ENCODE peak calls at places on chromosomes 6 and 20, in six cellular contexts. One of them, this sample, is unnamed.

GRCh38 chr6:34333858-34334257 is 58.6 kb downstream of the NUDT3 start:
- DNase-seq in SJSA1: no peak
- DNase-seq in effector CD4-positive, alpha-beta T cell: no peak
- DNase-seq in PC-3: no peak
- DNase-seq in fibroblast of mammary gland: no peak
- DNase-seq in T-helper 9 cell: no peak
- DNase-seq in this sample: no peak

GRCh38 chr6:49937017-49937416 is 26.9 kb downstream of the DEFB114 start:
- DNase-seq in effector CD4-positive, alpha-beta T cell: no peak
- DNase-seq in fibroblast of mammary gland: no peak
- DNase-seq in PC-3: no peak
- DNase-seq in T-helper 9 cell: no peak
- DNase-seq in SJSA1: no peak
- DNase-seq in this sample: no peak

GRCh38 chr6:79079425-79080130 is 1.5 kb upstream of the PHIP start:
- DNase-seq in effector CD4-positive, alpha-beta T cell: no peak
- DNase-seq in fibroblast of mammary gland: peak
- DNase-seq in PC-3: peak
- DNase-seq in SJSA1: no peak
- DNase-seq in T-helper 9 cell: no peak
- DNase-seq in this sample: no peak

GRCh38 chr6:48471326-48471725 is 360.3 kb upstream of the PTCHD4 start:
- DNase-seq in SJSA1: no peak
- DNase-seq in PC-3: no peak
- DNase-seq in fibroblast of mammary gland: no peak
- DNase-seq in T-helper 9 cell: no peak
- DNase-seq in effector CD4-positive, alpha-beta T cell: no peak
- DNase-seq in this sample: no peak

GRCh38 chr6:53662457-53662856 is 3.1 kb downstream of the KLHL31 start:
- DNase-seq in PC-3: no peak
- DNase-seq in effector CD4-positive, alpha-beta T cell: no peak
- DNase-seq in SJSA1: no peak
- DNase-seq in T-helper 9 cell: no peak
- DNase-seq in fibroblast of mammary gland: no peak
- DNase-seq in this sample: no peak

GRCh38 chr6:56851541-56852248 is 103.2 kb upstream of the BEND6 start:
- DNase-seq in T-helper 9 cell: no peak
- DNase-seq in PC-3: peak
- DNase-seq in SJSA1: peak
- DNase-seq in fibroblast of mammary gland: peak
- DNase-seq in effector CD4-positive, alpha-beta T cell: no peak
- DNase-seq in this sample: peak

GRCh38 chr6:125307150-125307838 is 5.5 kb upstream of the HDDC2 start:
- DNase-seq in T-helper 9 cell: no peak
- DNase-seq in PC-3: peak
- DNase-seq in effector CD4-positive, alpha-beta T cell: no peak
- DNase-seq in SJSA1: no peak
- DNase-seq in fibroblast of mammary gland: peak
- DNase-seq in this sample: peak

GRCh38 chr6:46215213-46215612 is 44.4 kb upstream of the ENPP5 start:
- DNase-seq in T-helper 9 cell: no peak
- DNase-seq in effector CD4-positive, alpha-beta T cell: no peak
- DNase-seq in PC-3: no peak
- DNase-seq in fibroblast of mammary gland: no peak
- DNase-seq in SJSA1: no peak
- DNase-seq in this sample: no peak

GRCh38 chr6:18266524-18266908 is 2.2 kb upstream of the DEK start:
- DNase-seq in T-helper 9 cell: no peak
- DNase-seq in effector CD4-positive, alpha-beta T cell: no peak
- DNase-seq in SJSA1: no peak
- DNase-seq in fibroblast of mammary gland: no peak
- DNase-seq in PC-3: no peak
- DNase-seq in this sample: no peak

GRCh38 chr20:47071646-47072185 is 177.1 kb downstream of the EYA2 start:
- DNase-seq in effector CD4-positive, alpha-beta T cell: no peak
- DNase-seq in fibroblast of mammary gland: no peak
- DNase-seq in SJSA1: peak
- DNase-seq in T-helper 9 cell: no peak
- DNase-seq in PC-3: no peak
- DNase-seq in this sample: no peak

GRCh38 chr20:53291548-53291947 is 302.1 kb downstream of the ZNF217 start:
- DNase-seq in effector CD4-positive, alpha-beta T cell: no peak
- DNase-seq in T-helper 9 cell: no peak
- DNase-seq in SJSA1: no peak
- DNase-seq in fibroblast of mammary gland: no peak
- DNase-seq in PC-3: peak
- DNase-seq in this sample: no peak

GRCh38 chr6:50187212-50188055 is 137.7 kb upstream of the DEFB112 start:
- DNase-seq in PC-3: no peak
- DNase-seq in T-helper 9 cell: no peak
- DNase-seq in SJSA1: no peak
- DNase-seq in effector CD4-positive, alpha-beta T cell: no peak
- DNase-seq in fibroblast of mammary gland: no peak
- DNase-seq in this sample: no peak

This sample was measured in mammary epithelial cell.